ENCODE peak calls at places on chromosome X, in four cellular contexts. One of them, this sample, is unnamed. For H3K9me3, the result is how much of the 10 kb centered on the place peaks cover.

GRCh38 chrX:56232221-56233082 is at the start of gene KLF8:
- DNase-seq in fibroblast of lung: peak
- DNase-seq in neuronal stem cell: no peak
- DNase-seq in GM23248: peak
- DNase-seq in this sample: no peak

GRCh38 chrX:96481831-96482230 is 202.8 kb upstream of the DIAPH2 start:
- DNase-seq in neuronal stem cell: no peak
- DNase-seq in GM23248: no peak
- DNase-seq in fibroblast of lung: no peak
- DNase-seq in this sample: peak

GRCh38 chrX:102697506-102697905 is 14.7 kb upstream of the GPRASP2 start:
- DNase-seq in GM23248: peak
- DNase-seq in neuronal stem cell: no peak
- DNase-seq in fibroblast of lung: peak
- DNase-seq in this sample: no peak

GRCh38 chrX:12771445-12772069 is 19.7 kb upstream of the PRPS2 start:
- DNase-seq in fibroblast of lung: peak
- DNase-seq in GM23248: peak
- DNase-seq in neuronal stem cell: peak
- DNase-seq in this sample: peak

GRCh38 chrX:118823263-118824172 is at the start of gene ZCCHC12:
- DNase-seq in fibroblast of lung: peak
- DNase-seq in neuronal stem cell: peak
- DNase-seq in GM23248: peak
- DNase-seq in this sample: peak

GRCh38 chrX:130799393-130799792 is 103.6 kb downstream of the ENOX2 start:
- DNase-seq in GM23248: peak
- DNase-seq in neuronal stem cell: no peak
- DNase-seq in fibroblast of lung: no peak
- DNase-seq in this sample: peak

GRCh38 chrX:40205471-40205870 is 107.7 kb upstream of the BCOR start:
- DNase-seq in GM23248: no peak
- DNase-seq in fibroblast of lung: no peak
- DNase-seq in neuronal stem cell: no peak
- DNase-seq in this sample: no peak

GRCh38 chrX:38435130-38435529 is 82.7 kb downstream of the OTC start:
- DNase-seq in fibroblast of lung: no peak
- DNase-seq in neuronal stem cell: no peak
- DNase-seq in GM23248: no peak
- DNase-seq in this sample: no peak

GRCh38 chrX:43703211-43703791 is 47.2 kb downstream of the MAOA start:
- DNase-seq in fibroblast of lung: peak
- DNase-seq in GM23248: peak
- DNase-seq in neuronal stem cell: no peak
- DNase-seq in this sample: peak

GRCh38 chrX:31609130-31609529 is 537.3 kb upstream of the FTHL17 start:
- DNase-seq in neuronal stem cell: no peak
- DNase-seq in fibroblast of lung: peak
- DNase-seq in GM23248: peak
- DNase-seq in this sample: peak

GRCh38 chrX:104105863-104106262 is 6.5 kb upstream of the ZCCHC18 start:
- DNase-seq in neuronal stem cell: no peak
- DNase-seq in GM23248: no peak
- DNase-seq in fibroblast of lung: no peak
- DNase-seq in this sample: no peak

GRCh38 chrX:125507119-125507518 is 187.4 kb downstream of the TEX13C start:
- DNase-seq in GM23248: peak
- DNase-seq in fibroblast of lung: no peak
- DNase-seq in neuronal stem cell: no peak
- DNase-seq in this sample: peak

GRCh38 chrX:12973561-12974216 is 1.2 kb upstream of the TMSB4X start:
- DNase-seq in GM23248: no peak
- DNase-seq in neuronal stem cell: no peak
- DNase-seq in fibroblast of lung: no peak
- DNase-seq in this sample: no peak

GRCh38 chrX:31287861-31288260 is 216.0 kb upstream of the FTHL17 start:
- DNase-seq in GM23248: no peak
- DNase-seq in fibroblast of lung: no peak
- DNase-seq in neuronal stem cell: no peak
- DNase-seq in this sample: no peak

GRCh38 chrX:20665441-20665840 is 398.7 kb upstream of the RPS6KA3 start:
- DNase-seq in GM23248: peak
- DNase-seq in neuronal stem cell: no peak
- DNase-seq in fibroblast of lung: no peak
- DNase-seq in this sample: no peak

GRCh38 chrX:10126044-10126443 is 30.7 kb upstream of the CLCN4 start:
- DNase-seq in GM23248: no peak
- DNase-seq in fibroblast of lung: no peak
- DNase-seq in neuronal stem cell: no peak
- DNase-seq in this sample: no peak

GRCh38 chrX:45806410-45807121 is 605.9 kb upstream of the DIPK2B start:
- DNase-seq in neuronal stem cell: no peak
- DNase-seq in fibroblast of lung: peak
- DNase-seq in GM23248: peak
- DNase-seq in this sample: no peak

GRCh38 chrX:39133971-39134370 is 332.7 kb downstream of the MID1IP1 start:
- DNase-seq in neuronal stem cell: no peak
- DNase-seq in GM23248: no peak
- DNase-seq in fibroblast of lung: no peak
- DNase-seq in this sample: peak

GRCh38 chrX:21374163-21374993 is at the start of gene CNKSR2:
- DNase-seq in GM23248: peak
- DNase-seq in fibroblast of lung: peak
- DNase-seq in neuronal stem cell: peak
- DNase-seq in this sample: peak

GRCh38 chrX:119999087-119999634 is 55.6 kb upstream of the NKAP start:
- DNase-seq in neuronal stem cell: no peak
- DNase-seq in GM23248: no peak
- DNase-seq in fibroblast of lung: no peak
- DNase-seq in this sample: no peak

DNA sequence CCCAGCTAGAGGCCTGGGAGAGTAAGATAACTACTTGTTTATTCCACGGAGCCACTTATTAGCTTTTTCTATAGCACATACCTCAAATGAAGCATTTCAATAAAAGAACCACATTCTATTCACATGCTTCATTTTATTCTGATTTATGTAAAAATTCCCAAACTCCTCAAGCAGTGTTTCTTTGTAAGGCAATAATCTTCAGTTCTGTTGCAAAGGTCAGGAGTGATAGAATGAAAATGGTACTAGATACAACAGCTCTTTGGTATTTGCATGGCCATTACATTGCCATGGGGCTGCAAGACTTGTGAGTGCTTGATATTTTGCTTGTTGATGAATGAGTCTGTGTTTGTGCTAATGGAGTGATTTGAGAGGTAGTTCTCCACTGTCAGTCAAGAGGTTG is 39.4 kb downstream of the AR start:
- DNase-seq in GM23248: no peak
- DNase-seq in neuronal stem cell: no peak
- DNase-seq in fibroblast of lung: no peak
- DNase-seq in this sample: no peak
- H3K9me3 ChIP-seq in GM23248: under half
- H3K9me3 ChIP-seq in neuronal stem cell: under half
- H3K9me3 ChIP-seq in fibroblast of lung: under half
- H3K9me3 ChIP-seq in this sample: under half

DNA sequence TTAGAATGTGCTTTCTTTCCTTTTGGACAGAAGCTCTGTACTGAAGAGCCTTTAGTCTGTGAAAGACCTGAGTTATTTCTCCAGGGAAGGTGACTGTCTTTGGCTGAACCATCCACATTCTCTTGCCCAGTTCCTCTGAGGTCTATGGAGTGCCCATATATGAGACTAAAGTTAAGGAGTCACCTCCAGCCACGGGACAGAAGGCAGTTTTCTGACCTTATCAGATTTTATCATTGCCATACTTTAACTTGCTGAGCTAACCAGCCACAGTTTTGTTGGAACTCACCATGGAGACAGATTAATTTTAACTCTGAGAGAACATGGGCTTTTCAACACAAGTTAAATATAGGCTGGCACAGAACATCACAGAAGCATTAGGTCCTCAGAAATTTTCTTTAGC is 26.3 kb downstream of the IL1RAPL1 start:
- DNase-seq in neuronal stem cell: no peak
- DNase-seq in GM23248: no peak
- DNase-seq in fibroblast of lung: no peak
- DNase-seq in this sample: no peak
- H3K27ac ChIP-seq in neuronal stem cell: no peak
- H3K27ac ChIP-seq in GM23248: no peak
- H3K27ac ChIP-seq in fibroblast of lung: no peak
- H3K27ac ChIP-seq in this sample: no peak

DNA sequence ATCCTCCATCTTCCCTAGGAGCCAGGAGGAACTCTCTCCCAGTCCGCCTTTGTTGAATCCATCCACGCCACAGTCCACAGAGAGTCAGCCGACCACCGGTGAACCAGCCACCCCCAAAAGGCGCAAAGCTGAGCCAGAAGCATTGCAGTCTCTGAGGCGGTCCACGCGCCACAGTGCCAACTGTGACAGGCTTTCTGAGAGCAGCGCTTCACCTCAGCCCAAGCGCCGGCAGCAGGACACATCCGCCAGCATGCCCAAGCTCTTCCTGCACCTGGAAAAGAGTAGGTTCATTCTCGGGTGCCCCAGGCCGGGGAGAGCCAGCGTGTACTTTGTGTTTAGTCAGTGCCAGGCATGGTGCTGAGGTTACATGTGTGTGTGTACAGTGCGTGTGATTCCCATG is 7.4 kb downstream of the MSL3 start:
- DNase-seq in fibroblast of lung: no peak
- DNase-seq in GM23248: no peak
- DNase-seq in neuronal stem cell: no peak
- DNase-seq in this sample: no peak
- H2AFZ ChIP-seq in fibroblast of lung: no peak
- H2AFZ ChIP-seq in GM23248: no peak
- H2AFZ ChIP-seq in neuronal stem cell: no peak
- H2AFZ ChIP-seq in this sample: no peak

DNA sequence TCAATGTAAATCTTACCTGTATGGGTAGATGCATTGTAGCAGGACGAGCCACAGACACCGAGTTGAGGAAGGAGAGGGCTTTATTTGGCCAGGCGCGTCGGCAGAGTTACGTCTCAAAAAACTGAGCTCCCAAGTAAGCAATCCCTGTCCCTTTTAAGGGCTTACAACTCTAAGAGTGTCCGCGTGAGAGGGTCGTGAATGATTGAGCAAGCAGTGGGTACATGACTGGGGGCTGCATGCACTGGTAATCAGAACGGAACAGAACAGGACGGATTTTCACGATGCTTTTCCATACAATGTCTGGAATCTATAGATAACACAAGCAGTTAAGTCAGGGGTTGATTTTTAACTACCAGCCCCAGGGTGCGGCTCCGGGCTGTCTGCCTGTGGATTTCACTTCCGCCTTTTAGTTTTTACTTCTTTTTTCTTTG is 524.9 kb upstream of the HTR2C start:
- DNase-seq in GM23248: no peak
- DNase-seq in fibroblast of lung: no peak
- DNase-seq in neuronal stem cell: no peak
- DNase-seq in this sample: no peak
- H3K9me3 ChIP-seq in GM23248: under half
- H3K9me3 ChIP-seq in fibroblast of lung: under half
- H3K9me3 ChIP-seq in neuronal stem cell: under half
- H3K9me3 ChIP-seq in this sample: under half

DNA sequence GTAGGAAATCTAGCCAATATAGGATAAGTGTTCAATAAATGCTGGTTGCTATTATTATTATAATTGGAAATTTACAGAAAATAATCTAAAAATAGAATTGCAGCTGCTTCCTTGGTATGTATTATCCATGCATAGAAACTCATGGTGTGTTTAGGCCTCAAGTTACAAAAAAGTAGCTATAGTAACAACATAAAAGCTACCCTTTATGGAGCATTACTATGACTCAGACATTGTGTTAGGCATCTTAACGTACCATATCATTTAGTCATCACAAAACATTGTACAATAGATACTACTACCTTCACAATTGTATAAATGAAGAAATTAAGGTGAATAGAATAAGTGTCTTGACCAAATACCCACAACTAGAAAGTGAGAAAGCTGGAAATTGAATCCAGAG is 126.9 kb upstream of the NRK start:
- DNase-seq in neuronal stem cell: no peak
- DNase-seq in GM23248: no peak
- DNase-seq in fibroblast of lung: peak
- DNase-seq in this sample: peak
- H3K27ac ChIP-seq in neuronal stem cell: no peak
- H3K27ac ChIP-seq in GM23248: no peak
- H3K27ac ChIP-seq in fibroblast of lung: no peak
- H3K27ac ChIP-seq in this sample: peak

GRCh38 chrX:123753656-123754350 is 21.0 kb upstream of the THOC2 start:
- DNase-seq in GM23248: no peak
- DNase-seq in neuronal stem cell: no peak
- DNase-seq in fibroblast of lung: no peak
- DNase-seq in this sample: no peak

GRCh38 chrX:123755107-123755506 is 22.3 kb upstream of the THOC2 start:
- DNase-seq in neuronal stem cell: no peak
- DNase-seq in fibroblast of lung: no peak
- DNase-seq in GM23248: no peak
- DNase-seq in this sample: no peak

GRCh38 chrX:123756320-123756719 is 23.5 kb upstream of the THOC2 start:
- DNase-seq in GM23248: peak
- DNase-seq in neuronal stem cell: no peak
- DNase-seq in fibroblast of lung: peak
- DNase-seq in this sample: peak
- H2AFZ ChIP-seq in GM23248: no peak
- H2AFZ ChIP-seq in neuronal stem cell: no peak
- H2AFZ ChIP-seq in fibroblast of lung: no peak
- H2AFZ ChIP-seq in this sample: no peak

GRCh38 chrX:153357877-153358276 is 23.9 kb downstream of the ZNF275 start:
- DNase-seq in neuronal stem cell: no peak
- DNase-seq in GM23248: no peak
- DNase-seq in fibroblast of lung: no peak
- DNase-seq in this sample: no peak
- H3K9me3 ChIP-seq in neuronal stem cell: under half
- H3K9me3 ChIP-seq in GM23248: under half
- H3K9me3 ChIP-seq in fibroblast of lung: under half
- H3K9me3 ChIP-seq in this sample: under half

This sample was measured in PC-3.